ENCODE peak calls at places on chromosomes 4 and X, in nine cellular contexts. One of them, this sample, is unnamed.

GRCh38 chr4:7172508-7172907 is 19.8 kb upstream of the SORCS2 start:
- DNase-seq in right cardiac atrium: no peak
- DNase-seq in neuronal stem cell: no peak
- DNase-seq in keratinocyte: no peak
- DNase-seq in CD4-positive, alpha-beta T cell: no peak
- DNase-seq in psoas muscle: no peak
- DNase-seq in pancreas: no peak
- DNase-seq in CD4-positive, CD25-positive, alpha-beta regulatory T cell: no peak
- DNase-seq in right atrium auricular region: no peak
- DNase-seq in this sample: no peak

GRCh38 chr4:4443821-4444220 is 56.9 kb downstream of the NSG1 start:
- DNase-seq in psoas muscle: no peak
- DNase-seq in pancreas: no peak
- DNase-seq in CD4-positive, alpha-beta T cell: no peak
- DNase-seq in right atrium auricular region: no peak
- DNase-seq in neuronal stem cell: no peak
- DNase-seq in CD4-positive, CD25-positive, alpha-beta regulatory T cell: no peak
- DNase-seq in keratinocyte: peak; percentile 30
- DNase-seq in right cardiac atrium: no peak
- DNase-seq in this sample: no peak

GRCh38 chrX:139237141-139237540 is 293.4 kb upstream of the F9 start:
- DNase-seq in right atrium auricular region: no peak
- DNase-seq in pancreas: no peak
- DNase-seq in CD4-positive, alpha-beta T cell: no peak
- DNase-seq in CD4-positive, CD25-positive, alpha-beta regulatory T cell: no peak
- DNase-seq in right cardiac atrium: no peak
- DNase-seq in neuronal stem cell: no peak
- DNase-seq in psoas muscle: no peak
- DNase-seq in keratinocyte: no peak
- DNase-seq in this sample: no peak

GRCh38 chrX:22392176-22392814 is 119.6 kb downstream of the CBLL2 start:
- DNase-seq in keratinocyte: no peak
- DNase-seq in right cardiac atrium: no peak
- DNase-seq in CD4-positive, CD25-positive, alpha-beta regulatory T cell: no peak
- DNase-seq in CD4-positive, alpha-beta T cell: no peak
- DNase-seq in right atrium auricular region: no peak
- DNase-seq in psoas muscle: no peak
- DNase-seq in neuronal stem cell: no peak
- DNase-seq in pancreas: no peak
- DNase-seq in this sample: no peak

GRCh38 chr4:113674733-113675132 is 86.8 kb downstream of the CAMK2D start:
- DNase-seq in psoas muscle: no peak
- DNase-seq in CD4-positive, CD25-positive, alpha-beta regulatory T cell: no peak
- DNase-seq in neuronal stem cell: no peak
- DNase-seq in right atrium auricular region: no peak
- DNase-seq in right cardiac atrium: no peak
- DNase-seq in CD4-positive, alpha-beta T cell: no peak
- DNase-seq in keratinocyte: no peak
- DNase-seq in pancreas: no peak
- DNase-seq in this sample: no peak

GRCh38 chrX:153387345-153387744 is 13.8 kb downstream of the PNMA6E start:
- DNase-seq in right atrium auricular region: no peak
- DNase-seq in right cardiac atrium: no peak
- DNase-seq in CD4-positive, CD25-positive, alpha-beta regulatory T cell: no peak
- DNase-seq in psoas muscle: no peak
- DNase-seq in CD4-positive, alpha-beta T cell: no peak
- DNase-seq in pancreas: no peak
- DNase-seq in neuronal stem cell: no peak
- DNase-seq in keratinocyte: no peak
- DNase-seq in this sample: no peak

GRCh38 chr4:47612116-47613023 is 127.3 kb downstream of the ATP10D start:
- DNase-seq in CD4-positive, alpha-beta T cell: no peak
- DNase-seq in psoas muscle: no peak
- DNase-seq in right cardiac atrium: no peak
- DNase-seq in neuronal stem cell: no peak
- DNase-seq in pancreas: no peak
- DNase-seq in keratinocyte: no peak
- DNase-seq in CD4-positive, CD25-positive, alpha-beta regulatory T cell: no peak
- DNase-seq in right atrium auricular region: no peak
- DNase-seq in this sample: no peak

GRCh38 chrX:17072726-17073125 is 126.3 kb downstream of the REPS2 start:
- DNase-seq in CD4-positive, CD25-positive, alpha-beta regulatory T cell: no peak
- DNase-seq in pancreas: no peak
- DNase-seq in psoas muscle: no peak
- DNase-seq in neuronal stem cell: no peak
- DNase-seq in right atrium auricular region: no peak
- DNase-seq in keratinocyte: no peak
- DNase-seq in CD4-positive, alpha-beta T cell: no peak
- DNase-seq in right cardiac atrium: no peak
- DNase-seq in this sample: no peak

GRCh38 chr4:109998867-109999303 is 86.2 kb downstream of the EGF start:
- DNase-seq in psoas muscle: no peak
- DNase-seq in neuronal stem cell: peak; percentile 64
- DNase-seq in right atrium auricular region: no peak
- DNase-seq in right cardiac atrium: no peak
- DNase-seq in pancreas: no peak
- DNase-seq in CD4-positive, CD25-positive, alpha-beta regulatory T cell: peak; percentile 68
- DNase-seq in keratinocyte: no peak
- DNase-seq in CD4-positive, alpha-beta T cell: no peak
- DNase-seq in this sample: peak; percentile 23

GRCh38 chrX:24110049-24110448 is 39.5 kb upstream of the ZFX start:
- DNase-seq in right atrium auricular region: no peak
- DNase-seq in pancreas: no peak
- DNase-seq in neuronal stem cell: no peak
- DNase-seq in CD4-positive, alpha-beta T cell: no peak
- DNase-seq in keratinocyte: no peak
- DNase-seq in psoas muscle: no peak
- DNase-seq in right cardiac atrium: no peak
- DNase-seq in CD4-positive, CD25-positive, alpha-beta regulatory T cell: no peak
- DNase-seq in this sample: no peak

GRCh38 chr4:75708218-75708691 is 16.1 kb upstream of the USO1 start:
- DNase-seq in right cardiac atrium: no peak
- DNase-seq in psoas muscle: no peak
- DNase-seq in keratinocyte: no peak
- DNase-seq in CD4-positive, CD25-positive, alpha-beta regulatory T cell: peak; percentile 42
- DNase-seq in neuronal stem cell: no peak
- DNase-seq in right atrium auricular region: no peak
- DNase-seq in pancreas: no peak
- DNase-seq in CD4-positive, alpha-beta T cell: peak; percentile 24
- DNase-seq in this sample: no peak

GRCh38 chr4:55297346-55297745 is 48.7 kb upstream of the SRD5A3 start:
- DNase-seq in keratinocyte: no peak
- DNase-seq in pancreas: no peak
- DNase-seq in CD4-positive, CD25-positive, alpha-beta regulatory T cell: no peak
- DNase-seq in right cardiac atrium: no peak
- DNase-seq in right atrium auricular region: no peak
- DNase-seq in neuronal stem cell: no peak
- DNase-seq in CD4-positive, alpha-beta T cell: no peak
- DNase-seq in psoas muscle: no peak
- DNase-seq in this sample: no peak

GRCh38 chr4:176641237-176641636 is 151.5 kb downstream of the VEGFC start:
- DNase-seq in right atrium auricular region: no peak
- DNase-seq in psoas muscle: no peak
- DNase-seq in CD4-positive, CD25-positive, alpha-beta regulatory T cell: no peak
- DNase-seq in CD4-positive, alpha-beta T cell: no peak
- DNase-seq in keratinocyte: no peak
- DNase-seq in pancreas: no peak
- DNase-seq in right cardiac atrium: no peak
- DNase-seq in neuronal stem cell: no peak
- DNase-seq in this sample: no peak

GRCh38 chr4:92305878-92306520 is 2.2 kb downstream of the GRID2 start:
- DNase-seq in neuronal stem cell: no peak
- DNase-seq in keratinocyte: no peak
- DNase-seq in right cardiac atrium: no peak
- DNase-seq in right atrium auricular region: no peak
- DNase-seq in CD4-positive, alpha-beta T cell: no peak
- DNase-seq in CD4-positive, CD25-positive, alpha-beta regulatory T cell: no peak
- DNase-seq in pancreas: no peak
- DNase-seq in psoas muscle: peak; percentile 44
- DNase-seq in this sample: no peak

GRCh38 chrX:51876441-51876840 is 17.0 kb upstream of the MAGED1 start:
- DNase-seq in right cardiac atrium: no peak
- DNase-seq in CD4-positive, alpha-beta T cell: no peak
- DNase-seq in pancreas: no peak
- DNase-seq in CD4-positive, CD25-positive, alpha-beta regulatory T cell: no peak
- DNase-seq in neuronal stem cell: no peak
- DNase-seq in keratinocyte: no peak
- DNase-seq in right atrium auricular region: no peak
- DNase-seq in psoas muscle: no peak
- DNase-seq in this sample: no peak

GRCh38 chr4:14928035-14928434 is 74.2 kb upstream of the CPEB2 start:
- DNase-seq in keratinocyte: no peak
- DNase-seq in neuronal stem cell: no peak
- DNase-seq in right cardiac atrium: no peak
- DNase-seq in psoas muscle: no peak
- DNase-seq in CD4-positive, alpha-beta T cell: no peak
- DNase-seq in CD4-positive, CD25-positive, alpha-beta regulatory T cell: no peak
- DNase-seq in right atrium auricular region: no peak
- DNase-seq in pancreas: no peak
- DNase-seq in this sample: no peak

GRCh38 chr4:25563071-25563564 is 92.5 kb upstream of the SLC34A2 start:
- DNase-seq in CD4-positive, CD25-positive, alpha-beta regulatory T cell: no peak
- DNase-seq in keratinocyte: no peak
- DNase-seq in CD4-positive, alpha-beta T cell: no peak
- DNase-seq in pancreas: no peak
- DNase-seq in right cardiac atrium: no peak
- DNase-seq in right atrium auricular region: no peak
- DNase-seq in neuronal stem cell: no peak
- DNase-seq in psoas muscle: no peak
- DNase-seq in this sample: no peak

GRCh38 chr4:115453416-115453815 is 340.0 kb upstream of the NDST4 start:
- DNase-seq in right atrium auricular region: no peak
- DNase-seq in right cardiac atrium: no peak
- DNase-seq in keratinocyte: no peak
- DNase-seq in CD4-positive, alpha-beta T cell: no peak
- DNase-seq in neuronal stem cell: no peak
- DNase-seq in pancreas: no peak
- DNase-seq in psoas muscle: no peak
- DNase-seq in CD4-positive, CD25-positive, alpha-beta regulatory T cell: no peak
- DNase-seq in this sample: no peak

GRCh38 chr4:16126714-16127113 is 42.9 kb upstream of the PROM1 start:
- DNase-seq in CD4-positive, CD25-positive, alpha-beta regulatory T cell: no peak
- DNase-seq in pancreas: no peak
- DNase-seq in psoas muscle: no peak
- DNase-seq in keratinocyte: no peak
- DNase-seq in right cardiac atrium: no peak
- DNase-seq in neuronal stem cell: no peak
- DNase-seq in right atrium auricular region: no peak
- DNase-seq in CD4-positive, alpha-beta T cell: no peak
- DNase-seq in this sample: no peak

GRCh38 chrX:40060356-40060845 is 37.4 kb downstream of the BCOR start:
- DNase-seq in CD4-positive, alpha-beta T cell: no peak
- DNase-seq in pancreas: no peak
- DNase-seq in neuronal stem cell: no peak
- DNase-seq in right cardiac atrium: no peak
- DNase-seq in right atrium auricular region: no peak
- DNase-seq in psoas muscle: no peak
- DNase-seq in CD4-positive, CD25-positive, alpha-beta regulatory T cell: no peak
- DNase-seq in keratinocyte: no peak
- DNase-seq in this sample: no peak

DNA sequence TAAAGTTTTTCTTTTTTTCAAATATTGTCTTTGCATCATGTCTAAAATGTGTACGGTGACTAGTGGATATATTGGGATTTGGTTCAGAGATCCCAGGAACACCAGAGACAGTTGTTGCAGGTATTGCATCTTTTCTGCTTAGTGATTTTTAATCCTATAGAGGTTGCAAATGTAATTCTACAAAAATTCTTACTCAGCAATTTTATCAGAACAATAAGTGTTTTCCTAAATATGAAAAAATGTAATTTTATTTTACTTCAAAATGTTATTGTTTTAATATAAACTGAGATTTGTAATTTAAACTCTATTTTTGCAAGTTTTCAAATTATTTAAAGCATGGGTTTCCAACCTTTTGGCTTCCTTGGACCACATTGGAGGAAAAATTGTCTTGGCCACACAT is 8.2 kb downstream of the ZNF718 start:
- DNase-seq in neuronal stem cell: no peak
- DNase-seq in CD4-positive, CD25-positive, alpha-beta regulatory T cell: no peak
- DNase-seq in pancreas: no peak
- DNase-seq in psoas muscle: no peak
- DNase-seq in CD4-positive, alpha-beta T cell: no peak
- DNase-seq in keratinocyte: no peak
- DNase-seq in right cardiac atrium: no peak
- DNase-seq in right atrium auricular region: no peak
- DNase-seq in this sample: no peak
- H3K9me3 ChIP-seq in neuronal stem cell: peaks cover 44% of the 10 kb centered on the region
- H3K9me3 ChIP-seq in CD4-positive, CD25-positive, alpha-beta regulatory T cell: peaks cover 55% of the 10 kb centered on the region
- H3K9me3 ChIP-seq in pancreas: no peaks in the 10 kb centered on the region
- H3K9me3 ChIP-seq in psoas muscle: peaks cover 32% of the 10 kb centered on the region
- H3K9me3 ChIP-seq in CD4-positive, alpha-beta T cell: peaks cover 51% of the 10 kb centered on the region
- H3K9me3 ChIP-seq in keratinocyte: peaks cover 10% of the 10 kb centered on the region
- H3K9me3 ChIP-seq in right cardiac atrium: peaks cover 4% of the 10 kb centered on the region
- H3K9me3 ChIP-seq in right atrium auricular region: peaks cover 41% of the 10 kb centered on the region
- H3K9me3 ChIP-seq in this sample: peaks cover 10% of the 10 kb centered on the region

GRCh38 chr4:242121-242848 is 63.0 kb downstream of the ZNF732 start:
- DNase-seq in CD4-positive, CD25-positive, alpha-beta regulatory T cell: peak; percentile 77
- DNase-seq in neuronal stem cell: no peak
- DNase-seq in CD4-positive, alpha-beta T cell: peak; percentile 54
- DNase-seq in psoas muscle: peak; percentile 59
- DNase-seq in pancreas: peak; percentile 40
- DNase-seq in keratinocyte: no peak
- DNase-seq in right atrium auricular region: peak; percentile 74
- DNase-seq in right cardiac atrium: peak; percentile 41
- DNase-seq in this sample: peak; percentile 47
- H3K9me3 ChIP-seq in CD4-positive, CD25-positive, alpha-beta regulatory T cell: no peaks in the 10 kb centered on the region
- H3K9me3 ChIP-seq in neuronal stem cell: peaks cover 80% of the 10 kb centered on the region
- H3K9me3 ChIP-seq in CD4-positive, alpha-beta T cell: no peaks in the 10 kb centered on the region
- H3K9me3 ChIP-seq in psoas muscle: peaks cover 9% of the 10 kb centered on the region
- H3K9me3 ChIP-seq in pancreas: no peaks in the 10 kb centered on the region
- H3K9me3 ChIP-seq in keratinocyte: peaks cover 3% of the 10 kb centered on the region
- H3K9me3 ChIP-seq in right atrium auricular region: peaks cover 13% of the 10 kb centered on the region
- H3K9me3 ChIP-seq in right cardiac atrium: no peaks in the 10 kb centered on the region
- H3K9me3 ChIP-seq in this sample: no peaks in the 10 kb centered on the region

GRCh38 chrX:144840616-144841015 is 406.7 kb upstream of the SPANXN1 start:
- DNase-seq in right atrium auricular region: no peak
- DNase-seq in CD4-positive, alpha-beta T cell: no peak
- DNase-seq in pancreas: no peak
- DNase-seq in right cardiac atrium: no peak
- DNase-seq in keratinocyte: no peak
- DNase-seq in CD4-positive, CD25-positive, alpha-beta regulatory T cell: no peak
- DNase-seq in psoas muscle: no peak
- DNase-seq in neuronal stem cell: no peak
- DNase-seq in this sample: no peak
- H3K9me3 ChIP-seq in right atrium auricular region: no peaks in the 10 kb centered on the region
- H3K9me3 ChIP-seq in CD4-positive, alpha-beta T cell: no peaks in the 10 kb centered on the region
- H3K9me3 ChIP-seq in pancreas: no peaks in the 10 kb centered on the region
- H3K9me3 ChIP-seq in right cardiac atrium: no peaks in the 10 kb centered on the region
- H3K9me3 ChIP-seq in keratinocyte: no peaks in the 10 kb centered on the region
- H3K9me3 ChIP-seq in CD4-positive, CD25-positive, alpha-beta regulatory T cell: no peaks in the 10 kb centered on the region
- H3K9me3 ChIP-seq in psoas muscle: no peaks in the 10 kb centered on the region
- H3K9me3 ChIP-seq in neuronal stem cell: no peaks in the 10 kb centered on the region
- H3K9me3 ChIP-seq in this sample: no peaks in the 10 kb centered on the region

DNA sequence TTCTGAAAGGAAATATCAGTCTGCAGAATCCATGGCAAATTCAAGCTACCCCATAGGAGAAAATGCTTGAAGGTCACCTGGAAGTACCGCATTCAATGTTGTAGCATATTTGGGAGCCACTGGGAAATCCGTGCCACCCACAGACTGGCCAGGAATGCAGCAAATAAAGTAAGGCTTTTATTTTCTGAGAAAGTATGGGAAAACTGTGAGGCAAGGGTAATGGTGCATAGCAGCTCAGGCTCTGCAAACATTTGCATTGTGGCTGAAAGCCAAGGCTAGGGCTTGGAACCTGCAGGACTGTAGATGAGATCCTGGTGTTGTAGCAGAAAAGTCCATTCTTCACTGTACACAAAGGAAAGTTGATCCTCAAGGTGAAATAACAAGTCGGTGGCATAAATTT is 450.9 kb upstream of the NR3C2 start:
- DNase-seq in keratinocyte: no peak
- DNase-seq in right atrium auricular region: no peak
- DNase-seq in neuronal stem cell: no peak
- DNase-seq in CD4-positive, CD25-positive, alpha-beta regulatory T cell: no peak
- DNase-seq in right cardiac atrium: no peak
- DNase-seq in CD4-positive, alpha-beta T cell: no peak
- DNase-seq in pancreas: peak; percentile 48
- DNase-seq in psoas muscle: no peak
- DNase-seq in this sample: no peak
- H3K9me3 ChIP-seq in keratinocyte: peaks cover 3% of the 10 kb centered on the region
- H3K9me3 ChIP-seq in right atrium auricular region: peaks cover 6% of the 10 kb centered on the region
- H3K9me3 ChIP-seq in neuronal stem cell: no peaks in the 10 kb centered on the region
- H3K9me3 ChIP-seq in CD4-positive, CD25-positive, alpha-beta regulatory T cell: no peaks in the 10 kb centered on the region
- H3K9me3 ChIP-seq in right cardiac atrium: peaks cover 1% of the 10 kb centered on the region
- H3K9me3 ChIP-seq in CD4-positive, alpha-beta T cell: peaks cover 5% of the 10 kb centered on the region
- H3K9me3 ChIP-seq in pancreas: no peaks in the 10 kb centered on the region
- H3K9me3 ChIP-seq in psoas muscle: peaks cover 6% of the 10 kb centered on the region
- H3K9me3 ChIP-seq in this sample: peaks cover 3% of the 10 kb centered on the region

This sample was measured in T-helper 17 cell.